ENCODE peak calls at places on chromosomes 7 and 10, in eight cellular contexts. V, F, B, W, K, U, D and P are unnamed samples.

GRCh38 chr10:23696476-23696875 is 257.6 kb downstream of the OTUD1 start:
- DNase-seq in K (no peak), F (no peak), V (no peak), U (no peak), W (no peak), D (no peak), B (no peak), P (no peak)

GRCh38 chr10:89404082-89404481 is 10.3 kb upstream of the IFIT5 start:
- DNase-seq in U (no peak), V (no peak), W (no peak), F (no peak), D (no peak), K (no peak), B (no peak), P (no peak)

GRCh38 chr10:78175444-78175843 is 141.8 kb downstream of the RPS24 start:
- DNase-seq in W (no peak), F (no peak), U (no peak), D (no peak), B (no peak), K (no peak), V (no peak), P (no peak)

GRCh38 chr10:72316386-72316700 is 38.4 kb downstream of the DNAJB12 start:
- DNase-seq in K (no peak), F (no peak), B (no peak), U (no peak), W (no peak), D (no peak), V (no peak), P (no peak)

GRCh38 chr7:64045301-64046040 is at the start of gene ZNF727:
- DNase-seq in D (no peak), W (no peak), U (no peak), B (no peak), V (peak), F (no peak), K (no peak), P (no peak)

GRCh38 chr7:135414850-135415439 is 95.0 kb downstream of the CNOT4 start:
- DNase-seq in W (peak), U (peak), F (peak), K (peak), D (no peak), V (no peak), B (no peak), P (no peak)

GRCh38 chr10:60517805-60518204 is 128.1 kb upstream of the ANK3 start:
- DNase-seq in W (no peak), F (no peak), D (no peak), K (no peak), U (no peak), B (no peak), V (no peak), P (no peak)

GRCh38 chr7:38182450-38182849 is 4.4 kb downstream of the STARD3NL start:
- DNase-seq in K (no peak), W (no peak), F (no peak), V (no peak), D (no peak), B (no peak), U (no peak), P (no peak)

GRCh38 chr7:78006063-78006755 is 207.6 kb downstream of the PHTF2 start:
- DNase-seq in D (no peak), B (no peak), F (no peak), V (no peak), U (no peak), K (no peak), W (no peak), P (no peak)

GRCh38 chr10:91196268-91197043 is 24.0 kb upstream of the PCGF5 start:
- DNase-seq in F (no peak), V (no peak), K (no peak), W (no peak), B (no peak), U (no peak), D (no peak), P (no peak)

GRCh38 chr7:51255536-51256243 is 60.9 kb downstream of the COBL start:
- DNase-seq in U (peak), D (no peak), V (no peak), F (no peak), B (no peak), W (no peak), K (no peak), P (no peak)

GRCh38 chr7:135717686-135718085 is 10.3 kb downstream of the SLC13A4 start:
- DNase-seq in W (no peak), F (no peak), U (no peak), B (no peak), K (no peak), D (no peak), V (no peak), P (no peak)

GRCh38 chr7:105802611-105803520 is 73.5 kb downstream of the ATXN7L1 start:
- DNase-seq in K (no peak), W (no peak), B (no peak), F (no peak), U (no peak), D (no peak), V (no peak), P (no peak)

GRCh38 chr10:97596101-97597055 is 6.9 kb downstream of the C10orf62 start:
- DNase-seq in B (no peak), D (no peak), F (peak), K (peak), W (peak), V (no peak), U (peak), P (no peak)

GRCh38 chr7:96407427-96407826 is 85.5 kb upstream of the SLC25A13 start:
- DNase-seq in F (no peak), D (no peak), B (no peak), V (no peak), W (no peak), K (no peak), U (no peak), P (no peak)

GRCh38 chr7:141045842-141046630 is 27.8 kb upstream of the TMEM178B start:
- DNase-seq in D (no peak), V (no peak), K (no peak), U (no peak), B (no peak), W (no peak), F (no peak), P (no peak)

GRCh38 chr10:18516851-18517250 is 134.5 kb downstream of the NSUN6 start:
- DNase-seq in U (no peak), D (no peak), K (no peak), W (no peak), F (no peak), B (no peak), V (no peak), P (no peak)

GRCh38 chr10:85147346-85148250 is 819.2 kb downstream of the CCSER2 start:
- DNase-seq in F (no peak), B (no peak), K (no peak), U (no peak), W (no peak), D (no peak), V (no peak), P (no peak)

GRCh38 chr7:6551016-6551511 is at the start of gene GRID2IP:
- DNase-seq in W (no peak), K (no peak), B (no peak), V (no peak), F (no peak), U (no peak), D (no peak), P (no peak)

GRCh38 chr7:77727936-77728701 is 31.9 kb downstream of the RSBN1L start:
- DNase-seq in F (peak), V (no peak), K (no peak), B (no peak), W (peak), U (no peak), D (no peak), P (no peak)

GRCh38 chr10:70761031-70761601 is 24.1 kb downstream of the TBATA start:
- DNase-seq in V (no peak), K (no peak), U (no peak), B (no peak), F (no peak), D (no peak), W (peak), P (no peak)

GRCh38 chr10:61458031-61458430 is 4.8 kb upstream of the TMEM26 start:
- DNase-seq in V (no peak), U (no peak), K (no peak), D (no peak), B (no peak), W (no peak), F (no peak), P (no peak)

GRCh38 chr10:62599161-62599560 is 205.4 kb upstream of the ADO start:
- DNase-seq in K (no peak), W (no peak), V (no peak), D (no peak), B (no peak), U (no peak), F (no peak), P (no peak)

GRCh38 chr10:103452714-103453230 is 602 bp upstream of the CALHM2 start:
- DNase-seq in B (no peak), V (no peak), W (no peak), U (no peak), D (no peak), F (no peak), K (no peak), P (no peak)

GRCh38 chr7:70474639-70475234 is 657.2 kb upstream of the GALNT17 start:
- DNase-seq in V (no peak), F (no peak), B (no peak), W (no peak), D (no peak), K (no peak), U (no peak), P (no peak)

GRCh38 chr10:116210588-116211346 is 62.2 kb downstream of the GFRA1 start:
- DNase-seq in F (no peak), K (no peak), D (no peak), B (no peak), V (no peak), W (no peak), U (no peak), P (no peak)

GRCh38 chr7:140333209-140333608 is 65.1 kb downstream of the SLC37A3 start:
- DNase-seq in D (no peak), F (no peak), V (peak), K (no peak), W (no peak), U (no peak), B (no peak), P (no peak)

GRCh38 chr10:18830277-18830676 is 171.0 kb downstream of the ARL5B start:
- DNase-seq in V (no peak), K (no peak), U (no peak), W (no peak), D (no peak), B (no peak), F (no peak), P (no peak)

GRCh38 chr10:72095195-72095594 is 6.8 kb upstream of the SPOCK2 start:
- DNase-seq in D (no peak), B (no peak), V (no peak), K (no peak), F (no peak), U (no peak), W (no peak), P (no peak)

GRCh38 chr7:43636093-43636492 is 53.2 kb downstream of the STK17A start:
- DNase-seq in U (no peak), F (peak), D (no peak), V (no peak), B (no peak), K (no peak), W (peak), P (no peak)

GRCh38 chr7:87159538-87159937 is 7.3 kb downstream of the DMTF1 start:
- DNase-seq in B (no peak), D (no peak), W (no peak), F (no peak), U (no peak), K (no peak), V (no peak), P (no peak)

GRCh38 chr7:124762611-124763143 is 2.9 kb downstream of the GPR37 start:
- DNase-seq in U (no peak), W (no peak), K (no peak), B (no peak), F (no peak), D (no peak), V (peak), P (no peak)

GRCh38 chr10:107577226-107577625 is 412.7 kb upstream of the SORCS1 start:
- DNase-seq in F (no peak), D (no peak), B (no peak), U (no peak), W (no peak), K (no peak), V (no peak), P (no peak)

GRCh38 chr7:134029743-134030142 is 97.4 kb upstream of the LRGUK start:
- DNase-seq in W (no peak), K (no peak), U (no peak), F (no peak), V (no peak), B (no peak), D (no peak), P (no peak)

GRCh38 chr7:134028853-134029252 is 98.3 kb upstream of the LRGUK start:
- DNase-seq in W (no peak), K (no peak), F (no peak), V (no peak), D (no peak), U (no peak), B (no peak), P (no peak)

GRCh38 chr7:134034652-134035051 is 92.5 kb upstream of the LRGUK start:
- DNase-seq in U (no peak), F (no peak), W (peak), B (no peak), V (no peak), K (no peak), D (no peak), P (no peak)

GRCh38 chr7:134030460-134030865 is 96.7 kb upstream of the LRGUK start:
- DNase-seq in U (no peak), K (no peak), W (no peak), B (no peak), F (no peak), D (no peak), V (no peak), P (no peak)

GRCh38 chr7:134031835-134032617 is 95.1 kb upstream of the LRGUK start:
- DNase-seq in U (no peak), K (no peak), D (no peak), B (no peak), F (no peak), V (no peak), W (no peak), P (no peak)
- TF ChIP-seq CTCF in U (peak), K (no peak), D (peak), B (no peak), F (peak), V (no peak), W (peak), P (no peak)

GRCh38 chr10:125159486-125159931 is 854 bp downstream of the CTBP2 start:
- DNase-seq in B (no peak), U (no peak), W (no peak), F (no peak), V (no peak), K (no peak), D (peak), P (no peak)

GRCh38 chr10:125161570-125162139 is 1.3 kb upstream of the CTBP2 start:
- DNase-seq in V (no peak), U (no peak), K (no peak), F (no peak), W (no peak), B (no peak), D (no peak), P (no peak)

GRCh38 chr10:125162181-125162906 is 2.0 kb upstream of the CTBP2 start:
- DNase-seq in W (no peak), F (no peak), K (no peak), D (peak), U (no peak), B (no peak), V (no peak), P (no peak)

GRCh38 chr10:125159932-125160855 is at the start of gene CTBP2:
- DNase-seq in U (peak), W (peak), B (no peak), F (no peak), K (no peak), V (peak), D (peak), P (no peak)

GRCh38 chr10:125160856-125161569 is 650 bp upstream of the CTBP2 start:
- DNase-seq in F (peak), V (peak), B (no peak), U (peak), K (peak), D (peak), W (peak), P (no peak)
- TF ChIP-seq CTCF in F (peak), V (peak), B (no peak), U (no peak), K (no peak), D (no peak), W (no peak), P (no peak)

DNA sequence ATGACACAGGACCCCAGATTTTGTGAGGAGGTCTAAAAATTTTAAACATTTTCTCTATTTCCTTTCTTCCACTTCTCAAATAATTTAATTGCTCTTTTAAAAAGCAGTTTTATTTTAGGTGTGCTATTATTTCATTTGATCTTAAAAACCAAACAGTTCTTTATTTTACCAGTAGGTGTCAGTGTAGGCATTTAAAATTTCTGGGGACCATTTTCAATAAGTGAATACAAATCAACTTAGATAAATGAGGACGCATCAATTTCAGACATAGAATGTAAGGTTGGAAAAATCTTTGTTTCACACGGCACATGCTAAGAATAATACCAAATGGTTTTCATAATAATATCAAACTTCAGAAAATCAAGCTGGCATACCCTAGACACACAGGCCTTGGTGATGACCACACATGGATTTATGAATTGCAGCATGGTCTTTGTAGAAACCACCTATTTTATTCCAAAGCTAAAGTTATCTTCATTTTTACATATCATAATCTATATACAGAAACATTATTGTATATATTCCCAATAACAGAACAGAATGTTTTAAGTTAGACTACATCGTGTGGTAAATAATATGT is 127.6 kb upstream of the SLC26A5 start:
- DNase-seq in K (no peak), W (peak), D (no peak), U (peak), V (no peak), B (no peak), F (peak), P (no peak)
- TF ChIP-seq CTCF in K (peak), W (peak), D (peak), U (peak), V (peak), B (no peak), F (peak), P (no peak)

GRCh38 chr10:26310361-26310760 is 93.8 kb downstream of the GAD2 start:
- DNase-seq in F (no peak), B (no peak), U (no peak), V (no peak), W (no peak), D (no peak), K (no peak), P (no peak)

GRCh38 chr10:26311383-26311940 is 94.9 kb downstream of the GAD2 start:
- DNase-seq in B (no peak), W (peak), D (no peak), F (no peak), K (no peak), V (no peak), U (peak), P (no peak)
- TF ChIP-seq CTCF in B (no peak), W (no peak), D (peak), F (no peak), K (no peak), V (no peak), U (no peak), P (no peak)

DNA sequence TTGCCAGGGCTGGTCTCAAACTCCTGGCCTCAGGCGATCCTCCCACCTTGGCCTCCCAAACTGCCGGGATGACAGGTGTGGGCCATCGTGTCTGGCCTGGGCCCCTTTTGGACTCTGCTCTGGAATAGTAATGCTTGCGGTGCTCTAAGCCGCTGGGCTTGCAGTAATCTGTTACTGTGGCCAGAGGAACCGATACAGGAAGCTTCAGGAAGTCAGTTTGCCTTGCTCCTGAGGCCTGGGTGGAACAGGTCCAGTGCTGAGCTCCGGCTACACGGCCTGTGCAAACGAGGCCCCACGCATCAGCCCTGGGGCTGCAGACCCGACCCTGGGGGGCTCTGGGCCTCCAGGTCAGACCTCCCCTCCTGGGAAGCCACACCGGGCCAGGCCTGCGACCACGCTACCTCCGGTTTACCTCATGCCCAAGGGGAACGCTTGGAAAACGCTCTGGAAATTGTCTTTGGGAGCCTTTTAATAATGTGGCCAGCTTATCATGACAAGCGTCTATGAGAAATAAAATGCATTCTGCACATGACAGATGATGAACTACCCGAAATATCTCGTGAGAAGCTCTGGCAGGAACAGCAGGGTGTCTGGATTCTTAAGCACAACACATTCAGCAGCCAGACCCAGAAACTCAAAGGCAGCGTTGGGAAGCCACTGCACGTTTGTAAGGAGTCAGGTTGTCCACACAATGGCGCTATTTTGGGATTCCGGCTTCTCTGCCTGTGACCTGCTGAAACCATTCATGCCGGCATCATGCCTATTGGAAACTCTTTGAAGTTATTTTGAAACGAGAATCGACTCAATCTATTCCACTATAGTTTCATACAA is 10.1 kb upstream of the ADAP1 start:
- DNase-seq in K (no peak), V (no peak), D (no peak), F (no peak), W (peak), B (no peak), U (no peak), P (no peak)
- TF ChIP-seq CTCF in K (peak), V (no peak), D (peak), F (no peak), W (no peak), B (no peak), U (peak), P (no peak)

GRCh38 chr10:45809829-45810228 is 37.5 kb downstream of the AGAP4 start:
- DNase-seq in K (no peak), W (peak), F (peak), U (no peak), D (no peak), V (no peak), B (no peak), P (no peak)
- TF ChIP-seq CTCF in K (no peak), W (no peak), F (no peak), U (no peak), D (peak), V (no peak), B (no peak), P (no peak)

GRCh38 chr10:43215758-43216455 is 51.0 kb downstream of the RASGEF1A start:
- DNase-seq in W (no peak), K (no peak), V (no peak), B (no peak), D (no peak), F (no peak), U (no peak), P (no peak)
- TF ChIP-seq CTCF in W (no peak), K (no peak), V (no peak), B (no peak), D (no peak), F (no peak), U (no peak), P (no peak)